ENCODE peak calls at places on chromosomes 11 and 22, in six cellular contexts. V is ureter, F is RCC 7860, Y is sigmoid colon, R is psoas muscle, E is upper lobe of right lung. H is an unnamed sample.

GRCh38 chr22:25754527-25755202 is 12.7 kb downstream of the MYO18B start:
- DNase-seq in V (peak), F (no peak), Y (peak), R (peak), E (no peak), H (peak)

GRCh38 chr22:45334068-45334467 is 24.3 kb downstream of the FAM118A start:
- DNase-seq in V (no peak), F (no peak), Y (no peak), R (no peak), E (no peak), H (no peak)

GRCh38 chr11:2593393-2593950 is 106.3 kb downstream of the KCNQ1OT1 start:
- DNase-seq in V (no peak), F (no peak), Y (no peak), R (peak), E (no peak), H (no peak)

GRCh38 chr11:123707606-123708205 is 33.8 kb downstream of the ZNF202 start:
- DNase-seq in V (no peak), F (peak), Y (no peak), R (peak), E (no peak), H (peak)

GRCh38 chr22:46053563-46054090 is 76.7 kb upstream of the WNT7B start:
- DNase-seq in V (no peak), F (peak), Y (peak), R (peak), E (peak), H (peak)

GRCh38 chr11:26983645-26984044 is 10.3 kb upstream of the FIBIN start:
- DNase-seq in V (no peak), F (no peak), Y (no peak), R (no peak), E (no peak), H (no peak)

GRCh38 chr11:30585067-30585891 is 874 bp downstream of the MPPED2 start:
- DNase-seq in V (peak), F (no peak), Y (peak), R (peak), E (peak), H (peak)

GRCh38 chr22:43342347-43343261 is 568 bp downstream of the SCUBE1 start:
- DNase-seq in V (no peak), F (no peak), Y (no peak), R (no peak), E (no peak), H (no peak)

GRCh38 chr11:12689029-12689755 is 15.0 kb downstream of the TEAD1 start:
- DNase-seq in V (no peak), F (no peak), Y (no peak), R (no peak), E (no peak), H (no peak)

GRCh38 chr11:129286813-129287212 is 88.8 kb upstream of the BARX2 start:
- DNase-seq in V (no peak), F (no peak), Y (no peak), R (no peak), E (no peak), H (no peak)

GRCh38 chr11:131745405-131745804 is 375.0 kb downstream of the NTM start:
- DNase-seq in V (no peak), F (no peak), Y (no peak), R (no peak), E (no peak), H (no peak)

GRCh38 chr22:27542602-27543001 is 259.0 kb downstream of the MN1 start:
- DNase-seq in V (no peak), F (no peak), Y (no peak), R (no peak), E (no peak), H (no peak)

GRCh38 chr11:65440831-65441499 is 18.4 kb downstream of the NEAT1 start:
- DNase-seq in V (peak), F (no peak), Y (peak), R (no peak), E (peak), H (peak)

GRCh38 chr11:13291361-13291760 is 13.8 kb downstream of the BMAL1 start:
- DNase-seq in V (no peak), F (no peak), Y (no peak), R (no peak), E (no peak), H (no peak)

GRCh38 chr11:21285104-21285503 is 615.7 kb downstream of the NELL1 start:
- DNase-seq in V (no peak), F (no peak), Y (no peak), R (no peak), E (no peak), H (no peak)

GRCh38 chr11:12162652-12163051 is 52.3 kb downstream of the MICAL2 start:
- DNase-seq in V (no peak), F (no peak), Y (no peak), R (no peak), E (no peak), H (no peak)

GRCh38 chr11:118241191-118242098 is 10.7 kb downstream of the MPZL3 start:
- DNase-seq in V (peak), F (peak), Y (no peak), R (no peak), E (no peak), H (no peak)

GRCh38 chr11:93908689-93909088 is 58.3 kb upstream of the VSTM5 start:
- DNase-seq in V (no peak), F (peak), Y (no peak), R (no peak), E (no peak), H (no peak)

GRCh38 chr22:36587289-36588154 is 58.6 kb upstream of the EIF3D start:
- DNase-seq in V (no peak), F (no peak), Y (no peak), R (no peak), E (no peak), H (no peak)

GRCh38 chr11:34564406-34564805 is 50.8 kb upstream of the ELF5 start:
- DNase-seq in V (no peak), F (no peak), Y (no peak), R (no peak), E (no peak), H (no peak)

GRCh38 chr11:75474878-75475766 is 42.1 kb upstream of the KLHL35 start:
- DNase-seq in V (peak), F (no peak), Y (no peak), R (peak), E (peak), H (peak)

GRCh38 chr11:32870676-32871075 is 21.9 kb upstream of the QSER1 start:
- DNase-seq in V (no peak), F (no peak), Y (no peak), R (no peak), E (no peak), H (peak)

GRCh38 chr22:20959578-20960461 is 7.2 kb upstream of the AIFM3 start:
- DNase-seq in V (no peak), F (no peak), Y (no peak), R (no peak), E (no peak), H (no peak)

GRCh38 chr11:67268036-67268683 is 1.9 kb downstream of the GRK2 start:
- DNase-seq in V (peak), F (no peak), Y (peak), R (no peak), E (peak), H (no peak)

GRCh38 chr11:94860333-94860732 is 92.2 kb downstream of the AMOTL1 start:
- DNase-seq in V (no peak), F (no peak), Y (no peak), R (no peak), E (no peak), H (no peak)

GRCh38 chr22:26642465-26643367 is 14.7 kb upstream of the MIAT start:
- DNase-seq in V (no peak), F (no peak), Y (no peak), R (no peak), E (no peak), H (no peak)

GRCh38 chr22:46754110-46754799 is 8.2 kb upstream of the TBC1D22A start:
- DNase-seq in V (peak), F (peak), Y (peak), R (peak), E (peak), H (peak)

GRCh38 chr11:126464796-126465195 is 109.3 kb downstream of the ST3GAL4 start:
- DNase-seq in V (no peak), F (no peak), Y (no peak), R (no peak), E (no peak), H (no peak)

GRCh38 chr22:39220897-39221850 is 23.6 kb downstream of the PDGFB start:
- DNase-seq in V (no peak), F (peak), Y (peak), R (no peak), E (peak), H (no peak)

GRCh38 chr11:134662629-134663360 is 250.8 kb upstream of the B3GAT1 start:
- DNase-seq in V (peak), F (no peak), Y (peak), R (no peak), E (no peak), H (no peak)

GRCh38 chr11:85912414-85912813 is 57.2 kb downstream of the CCDC83 start:
- DNase-seq in V (no peak), F (no peak), Y (no peak), R (no peak), E (no peak), H (no peak)

GRCh38 chr22:41576877-41577276 is 12.8 kb downstream of the PMM1 start:
- DNase-seq in V (no peak), F (peak), Y (no peak), R (peak), E (no peak), H (peak)

GRCh38 chr11:47860526-47860925 is 12.4 kb upstream of the NUP160 start:
- DNase-seq in V (no peak), F (no peak), Y (no peak), R (no peak), E (no peak), H (no peak)

GRCh38 chr11:931385-931784 is 5.7 kb downstream of the AP2A2 start:
- DNase-seq in V (no peak), F (no peak), Y (no peak), R (no peak), E (no peak), H (no peak)

GRCh38 chr22:36027579-36027959 is 1.1 kb downstream of the RBFOX2 start:
- DNase-seq in V (no peak), F (no peak), Y (peak), R (no peak), E (no peak), H (peak)

GRCh38 chr11:28521075-28521474 is 412.9 kb downstream of the METTL15 start:
- DNase-seq in V (no peak), F (no peak), Y (no peak), R (no peak), E (no peak), H (no peak)

GRCh38 chr11:20087118-20087521 is 73.2 kb downstream of the DBX1 start:
- DNase-seq in V (no peak), F (no peak), Y (no peak), R (no peak), E (no peak), H (no peak)

GRCh38 chr11:69326622-69327219 is 32.8 kb downstream of the MYEOV start:
- DNase-seq in V (peak), F (no peak), Y (peak), R (no peak), E (peak), H (no peak)

GRCh38 chr11:100573911-100574513 is 113.1 kb upstream of the ARHGAP42 start:
- DNase-seq in V (no peak), F (no peak), Y (no peak), R (no peak), E (no peak), H (no peak)